ENCODE peak calls at places on chromosomes 3 and 15, in seven cellular contexts. O is transverse colon, N is A549, D is tibial nerve, Z is esophagus muscularis mucosa, V is GM12878, S is stomach. A is an unnamed sample.

GRCh38 chr15:71329509-71330260 is 214.4 kb downstream of the THSD4 start:
- DNase-seq in O (peak; percentile 75), N (no peak), D (no peak), Z (no peak), V (no peak), S (no peak), A (no peak)

GRCh38 chr15:38217181-38217580 is 35.5 kb upstream of the SPRED1 start:
- DNase-seq in O (no peak), N (no peak), D (no peak), Z (no peak), V (no peak), S (no peak), A (no peak)

GRCh38 chr3:123833398-123833785 is 50.7 kb downstream of the MYLK start:
- DNase-seq in O (no peak), N (no peak), D (no peak), Z (no peak), V (no peak), S (no peak), A (no peak)

GRCh38 chr15:59298255-59298856 is 74.3 kb downstream of the MYO1E start:
- DNase-seq in O (no peak), N (no peak), D (no peak), Z (no peak), V (peak; percentile 99), S (no peak), A (no peak)

GRCh38 chr3:11950576-11950975 is 53.6 kb upstream of the SYN2 start:
- DNase-seq in O (no peak), N (no peak), D (no peak), Z (no peak), V (no peak), S (no peak), A (no peak)

GRCh38 chr15:63628123-63628822 is 31.1 kb downstream of the FBXL22 start:
- DNase-seq in O (no peak), N (no peak), D (no peak), Z (no peak), V (no peak), S (no peak), A (no peak)

GRCh38 chr3:12483364-12483763 is 916 bp upstream of the TSEN2 start:
- DNase-seq in O (no peak), N (no peak), D (no peak), Z (no peak), V (no peak), S (no peak), A (no peak)

GRCh38 chr3:120203016-120203415 is 82.0 kb downstream of the GPR156 start:
- DNase-seq in O (no peak), N (no peak), D (no peak), Z (no peak), V (no peak), S (no peak), A (peak; percentile 27)

GRCh38 chr3:37127340-37127739 is 47.0 kb downstream of the LRRFIP2 start:
- DNase-seq in O (no peak), N (no peak), D (no peak), Z (no peak), V (no peak), S (no peak), A (no peak)

GRCh38 chr3:124784686-124785382 is 54.6 kb downstream of the UMPS start:
- DNase-seq in O (no peak), N (no peak), D (no peak), Z (no peak), V (peak; percentile 90), S (no peak), A (no peak)

GRCh38 chr3:46114324-46114988 is 87.2 kb upstream of the XCR1 start:
- DNase-seq in O (no peak), N (no peak), D (no peak), Z (no peak), V (no peak), S (no peak), A (no peak)

GRCh38 chr15:57158589-57158988 is 217.7 kb upstream of the CGNL1 start:
- DNase-seq in O (no peak), N (no peak), D (no peak), Z (no peak), V (no peak), S (no peak), A (no peak)

GRCh38 chr15:81363713-81364112 is 10.3 kb downstream of the TMC3 start:
- DNase-seq in O (no peak), N (no peak), D (no peak), Z (peak; percentile 89), V (no peak), S (no peak), A (no peak)

GRCh38 chr3:48141225-48142137 is 46.7 kb downstream of the CDC25A start:
- DNase-seq in O (no peak), N (no peak), D (no peak), Z (no peak), V (no peak), S (no peak), A (no peak)

GRCh38 chr3:111999924-112000835 is 1.5 kb downstream of the TAGLN3 start:
- DNase-seq in O (no peak), N (no peak), D (no peak), Z (peak; percentile 78), V (no peak), S (no peak), A (no peak)

GRCh38 chr3:20137642-20138041 is 48.4 kb downstream of the SGO1 start:
- DNase-seq in O (no peak), N (no peak), D (no peak), Z (no peak), V (no peak), S (no peak), A (no peak)

GRCh38 chr3:186534113-186534669 is 10.0 kb downstream of the CRYGS start:
- DNase-seq in O (no peak), N (no peak), D (no peak), Z (no peak), V (peak; percentile 95), S (no peak), A (no peak)

GRCh38 chr3:67790043-67790442 is 135.6 kb upstream of the SUCLG2 start:
- DNase-seq in O (peak; percentile 64), N (peak; percentile 5), D (no peak), Z (no peak), V (peak; percentile 27), S (peak; percentile 52), A (no peak)

GRCh38 chr3:60336061-60336460 is 915.2 kb downstream of the FHIT start:
- DNase-seq in O (no peak), N (no peak), D (no peak), Z (no peak), V (no peak), S (no peak), A (no peak)

GRCh38 chr3:60339310-60339709 is 911.9 kb downstream of the FHIT start:
- DNase-seq in O (no peak), N (no peak), D (no peak), Z (no peak), V (no peak), S (no peak), A (no peak)

GRCh38 chr3:60337421-60337820 is 913.8 kb downstream of the FHIT start:
- DNase-seq in O (no peak), N (no peak), D (no peak), Z (no peak), V (no peak), S (no peak), A (no peak)

DNA sequence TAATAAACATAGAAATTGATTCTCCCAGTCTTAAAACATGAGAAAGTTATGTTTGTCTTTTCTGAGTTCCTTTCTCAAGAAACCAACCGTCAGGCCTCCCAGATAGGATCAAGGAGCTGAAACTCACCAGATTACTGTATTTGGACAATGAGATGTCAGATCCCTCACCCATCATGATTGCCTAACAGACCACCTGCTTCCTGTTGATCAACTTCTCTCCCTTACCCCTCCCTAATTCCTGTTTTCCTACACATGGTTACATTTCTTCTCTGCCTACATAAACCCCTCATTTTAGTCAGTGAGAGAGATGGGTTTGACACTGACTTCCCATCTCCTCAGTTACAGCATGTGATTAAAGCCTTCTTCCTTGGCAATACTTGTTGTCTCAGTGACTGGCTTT is 917.5 kb downstream of the FHIT start:
- DNase-seq in O (no peak), N (no peak), D (no peak), Z (no peak), V (no peak), S (no peak), A (no peak)
- TF ChIP-seq EP300 in O (no peak), N (no peak), D (no peak), Z (no peak), V (no peak), S (no peak), A (no peak)

GRCh38 chr3:105867690-105868449 is 942 bp downstream of the CBLB start:
- DNase-seq in O (no peak), N (no peak), D (no peak), Z (no peak), V (no peak), S (no peak), A (no peak)

GRCh38 chr3:105868450-105868744 is 415 bp downstream of the CBLB start:
- DNase-seq in O (peak; percentile 60), N (peak; percentile 33), D (peak; percentile 24), Z (peak; percentile 93), V (no peak), S (peak; percentile 61), A (peak; percentile 70)

GRCh38 chr3:105869982-105870381 is 1.2 kb upstream of the CBLB start:
- DNase-seq in O (no peak), N (no peak), D (no peak), Z (no peak), V (no peak), S (no peak), A (no peak)

GRCh38 chr3:105869531-105869833 is 670 bp upstream of the CBLB start:
- DNase-seq in O (no peak), N (no peak), D (no peak), Z (no peak), V (no peak), S (no peak), A (no peak)

GRCh38 chr3:105868745-105869530 is at the start of gene CBLB:
- DNase-seq in O (peak; percentile 92), N (peak; percentile 91), D (peak; percentile 91), Z (peak; percentile 98), V (peak; percentile 77), S (peak; percentile 91), A (peak; percentile 93)
- TF ChIP-seq POLR2A in O (peak; percentile 89), N (peak; percentile 80), D (peak; percentile 94), Z (peak; percentile 85), V (peak; percentile 85), S (no peak), A (peak; percentile 70)

GRCh38 chr3:160449660-160450598 is at the start of gene TRIM59:
- DNase-seq in O (peak; percentile 96), N (peak; percentile 99), D (peak; percentile 24), Z (peak; percentile 96), V (peak; percentile 96), S (peak; percentile 94), A (peak; percentile 75)

GRCh38 chr3:160450846-160451245 is 1.3 kb upstream of the TRIM59 start:
- DNase-seq in O (no peak), N (no peak), D (no peak), Z (no peak), V (no peak), S (no peak), A (no peak)

GRCh38 chr3:160448845-160449659 is 534 bp downstream of the TRIM59 start:
- DNase-seq in O (no peak), N (no peak), D (no peak), Z (no peak), V (no peak), S (no peak), A (no peak)

GRCh38 chr3:160454995-160455394 is 5.4 kb upstream of the TRIM59 start:
- DNase-seq in O (no peak), N (no peak), D (no peak), Z (no peak), V (no peak), S (no peak), A (no peak)

GRCh38 chr3:160451602-160452001 is 2.0 kb upstream of the TRIM59 start:
- DNase-seq in O (no peak), N (no peak), D (no peak), Z (no peak), V (no peak), S (no peak), A (no peak)
- TF ChIP-seq EP300 in O (no peak), N (no peak), D (no peak), Z (no peak), V (no peak), S (no peak), A (no peak)

GRCh38 chr3:4752201-4753072 is 226.8 kb upstream of the BHLHE40 start:
- DNase-seq in O (peak; percentile 64), N (peak; percentile 75), D (no peak), Z (no peak), V (no peak), S (no peak), A (no peak)
- TF ChIP-seq POLR2A in O (no peak), N (no peak), D (no peak), Z (no peak), V (no peak), S (no peak), A (no peak)